ENCODE peak calls at places on chromosomes 7 and 10, in eight cellular contexts. P, I, B, T, D, O, K and F are unnamed samples.

GRCh38 chr10:69056129-69056528 is 31.8 kb upstream of the SRGN start:
- DNase-seq in P (peak), I (no peak), B (peak), T (no peak), D (no peak), O (no peak), K (no peak), F (no peak)

GRCh38 chr10:59958882-59959281 is 52.5 kb upstream of the CCDC6 start:
- DNase-seq in P (no peak), I (no peak), B (no peak), T (no peak), D (no peak), O (no peak), K (no peak), F (no peak)

GRCh38 chr7:3200504-3200903 is 100.5 kb upstream of the SDK1 start:
- DNase-seq in P (peak), I (no peak), B (no peak), T (no peak), D (peak), O (no peak), K (peak), F (peak)

GRCh38 chr7:132654150-132654549 is 77.9 kb upstream of the PLXNA4 start:
- DNase-seq in P (peak), I (no peak), B (no peak), T (no peak), D (peak), O (no peak), K (no peak), F (no peak)

GRCh38 chr10:117543245-117543998 is 876 bp downstream of the EMX2 start:
- DNase-seq in P (peak), I (no peak), B (no peak), T (no peak), D (no peak), O (no peak), K (no peak), F (no peak)

GRCh38 chr7:106883627-106884026 is 18.5 kb downstream of the PIK3CG start:
- DNase-seq in P (no peak), I (no peak), B (no peak), T (no peak), D (no peak), O (no peak), K (no peak), F (no peak)

GRCh38 chr10:80497187-80498038 is 40.3 kb upstream of the SH2D4B start:
- DNase-seq in P (peak), I (peak), B (no peak), T (no peak), D (no peak), O (no peak), K (peak), F (peak)

GRCh38 chr7:128045766-128046165 is 14.5 kb upstream of the LRRC4 start:
- DNase-seq in P (peak), I (no peak), B (no peak), T (no peak), D (no peak), O (no peak), K (peak), F (no peak)

GRCh38 chr10:61643316-61643751 is 19.4 kb upstream of the CABCOCO1 start:
- DNase-seq in P (peak), I (no peak), B (no peak), T (no peak), D (no peak), O (no peak), K (peak), F (no peak)

GRCh38 chr7:120272896-120273475 is at the start of gene KCND2:
- DNase-seq in P (peak), I (no peak), B (peak), T (no peak), D (no peak), O (no peak), K (no peak), F (no peak)

GRCh38 chr7:27031289-27032172 is 64.3 kb downstream of the HOXA1 start:
- DNase-seq in P (peak), I (no peak), B (no peak), T (no peak), D (no peak), O (peak), K (peak), F (peak)

GRCh38 chr10:90344226-90344625 is 513.6 kb downstream of the HTR7 start:
- DNase-seq in P (no peak), I (no peak), B (no peak), T (no peak), D (no peak), O (no peak), K (no peak), F (no peak)

GRCh38 chr10:30435068-30435422 is 1.1 kb downstream of the MAP3K8 start:
- DNase-seq in P (peak), I (peak), B (no peak), T (no peak), D (peak), O (no peak), K (peak), F (no peak)

GRCh38 chr7:117673839-117674238 is 194.0 kb downstream of the CFTR start:
- DNase-seq in P (peak), I (no peak), B (no peak), T (no peak), D (peak), O (no peak), K (peak), F (peak)

GRCh38 chr7:114793155-114793849 is 128.6 kb upstream of the MDFIC start:
- DNase-seq in P (no peak), I (no peak), B (no peak), T (no peak), D (no peak), O (no peak), K (no peak), F (no peak)

GRCh38 chr7:22931011-22931410 is 82.9 kb downstream of the HYCC1 start:
- DNase-seq in P (peak), I (no peak), B (no peak), T (no peak), D (no peak), O (no peak), K (no peak), F (no peak)

GRCh38 chr7:44978511-44979366 is at the start of gene MYO1G:
- DNase-seq in P (no peak), I (no peak), B (peak), T (no peak), D (no peak), O (no peak), K (no peak), F (peak)

GRCh38 chr7:5237286-5237685 is 45.5 kb upstream of the SLC29A4 start:
- DNase-seq in P (peak), I (peak), B (peak), T (no peak), D (no peak), O (no peak), K (peak), F (no peak)

GRCh38 chr10:72027498-72027897 is 60.9 kb downstream of the SPOCK2 start:
- DNase-seq in P (no peak), I (no peak), B (no peak), T (no peak), D (no peak), O (no peak), K (peak), F (peak)

GRCh38 chr10:90642136-90642535 is 215.7 kb downstream of the HTR7 start:
- DNase-seq in P (no peak), I (no peak), B (no peak), T (no peak), D (no peak), O (no peak), K (peak), F (no peak)

GRCh38 chr10:99444676-99445075 is 14.3 kb upstream of the GOT1 start:
- DNase-seq in P (no peak), I (no peak), B (no peak), T (no peak), D (no peak), O (no peak), K (no peak), F (no peak)

GRCh38 chr10:127797339-127797738 is 60.4 kb downstream of the FOXI2 start:
- DNase-seq in P (no peak), I (no peak), B (no peak), T (no peak), D (no peak), O (no peak), K (peak), F (peak)

GRCh38 chr7:96992624-96993452 is 12.5 kb upstream of the DLX6 start:
- DNase-seq in P (no peak), I (no peak), B (no peak), T (no peak), D (no peak), O (no peak), K (no peak), F (no peak)

GRCh38 chr10:113947138-113948011 is 92.9 kb downstream of the NHLRC2 start:
- DNase-seq in P (no peak), I (no peak), B (no peak), T (no peak), D (peak), O (no peak), K (no peak), F (peak)

GRCh38 chr10:97540669-97541500 is 31.7 kb upstream of the ANKRD2 start:
- DNase-seq in P (peak), I (no peak), B (no peak), T (no peak), D (no peak), O (no peak), K (no peak), F (no peak)

GRCh38 chr10:132213917-132214316 is 27.2 kb downstream of the DPYSL4 start:
- DNase-seq in P (no peak), I (no peak), B (no peak), T (no peak), D (no peak), O (no peak), K (no peak), F (no peak)

GRCh38 chr10:121525276-121526039 is 72.8 kb downstream of the FGFR2 start:
- DNase-seq in P (no peak), I (no peak), B (no peak), T (no peak), D (no peak), O (no peak), K (no peak), F (peak)
- H3K27ac ChIP-seq in P (no peak), I (peak), B (no peak), T (no peak), D (no peak), O (no peak), K (no peak), F (no peak)

DNA sequence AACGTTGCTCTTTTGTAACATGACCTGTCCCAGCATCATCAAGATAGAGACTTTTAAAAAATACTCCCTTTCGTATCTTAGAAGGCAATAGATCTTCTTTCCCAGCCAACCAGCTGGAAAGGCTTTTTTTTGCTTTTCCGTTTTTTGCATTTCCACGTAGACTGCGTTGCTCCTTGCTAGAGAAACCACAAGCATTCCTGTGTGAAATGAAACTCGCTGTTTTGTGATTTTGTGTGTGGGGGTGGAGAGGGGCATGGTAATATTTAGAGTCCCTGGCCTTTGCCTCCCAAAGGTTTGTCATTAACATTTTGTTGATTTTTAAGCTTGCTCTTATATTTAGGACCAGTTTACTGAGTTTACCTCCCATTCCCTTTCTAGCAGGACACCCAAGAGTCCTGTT is 243.5 kb downstream of the BICC1 start:
- DNase-seq in P (peak), I (no peak), B (no peak), T (no peak), D (no peak), O (peak), K (peak), F (no peak)
- H3K4me3 ChIP-seq in P (peak), I (peak), B (no peak), T (peak), D (peak), O (peak), K (peak), F (no peak)

GRCh38 chr10:36670616-36671402 is 454.6 kb upstream of the ANKRD30A start:
- DNase-seq in P (peak), I (no peak), B (no peak), T (no peak), D (peak), O (no peak), K (peak), F (no peak)
- H3K27ac ChIP-seq in P (peak), I (peak), B (no peak), T (peak), D (peak), O (no peak), K (peak), F (no peak)

DNA sequence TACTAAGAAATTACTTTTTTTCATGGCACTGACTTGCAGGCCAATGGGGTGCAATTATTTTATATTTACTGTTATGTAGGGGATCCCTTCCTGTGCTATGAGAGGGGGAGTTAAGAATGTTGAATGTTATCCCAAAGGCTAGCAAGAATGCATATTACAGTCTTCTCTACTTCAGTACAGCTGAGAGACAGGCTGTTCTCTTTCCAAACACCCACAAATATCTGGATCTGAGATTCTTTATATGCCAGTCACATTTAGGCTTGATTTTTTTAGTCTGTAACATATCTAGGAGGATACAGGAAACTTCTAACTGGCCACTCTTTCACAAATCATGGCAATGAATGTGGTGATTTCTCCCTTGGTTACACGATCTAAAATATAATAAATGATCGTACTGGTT is 266.4 kb upstream of the FZD8 start:
- DNase-seq in P (peak), I (no peak), B (no peak), T (no peak), D (no peak), O (no peak), K (peak), F (no peak)
- H3K4me3 ChIP-seq in P (no peak), I (no peak), B (no peak), T (no peak), D (no peak), O (no peak), K (no peak), F (no peak)

DNA sequence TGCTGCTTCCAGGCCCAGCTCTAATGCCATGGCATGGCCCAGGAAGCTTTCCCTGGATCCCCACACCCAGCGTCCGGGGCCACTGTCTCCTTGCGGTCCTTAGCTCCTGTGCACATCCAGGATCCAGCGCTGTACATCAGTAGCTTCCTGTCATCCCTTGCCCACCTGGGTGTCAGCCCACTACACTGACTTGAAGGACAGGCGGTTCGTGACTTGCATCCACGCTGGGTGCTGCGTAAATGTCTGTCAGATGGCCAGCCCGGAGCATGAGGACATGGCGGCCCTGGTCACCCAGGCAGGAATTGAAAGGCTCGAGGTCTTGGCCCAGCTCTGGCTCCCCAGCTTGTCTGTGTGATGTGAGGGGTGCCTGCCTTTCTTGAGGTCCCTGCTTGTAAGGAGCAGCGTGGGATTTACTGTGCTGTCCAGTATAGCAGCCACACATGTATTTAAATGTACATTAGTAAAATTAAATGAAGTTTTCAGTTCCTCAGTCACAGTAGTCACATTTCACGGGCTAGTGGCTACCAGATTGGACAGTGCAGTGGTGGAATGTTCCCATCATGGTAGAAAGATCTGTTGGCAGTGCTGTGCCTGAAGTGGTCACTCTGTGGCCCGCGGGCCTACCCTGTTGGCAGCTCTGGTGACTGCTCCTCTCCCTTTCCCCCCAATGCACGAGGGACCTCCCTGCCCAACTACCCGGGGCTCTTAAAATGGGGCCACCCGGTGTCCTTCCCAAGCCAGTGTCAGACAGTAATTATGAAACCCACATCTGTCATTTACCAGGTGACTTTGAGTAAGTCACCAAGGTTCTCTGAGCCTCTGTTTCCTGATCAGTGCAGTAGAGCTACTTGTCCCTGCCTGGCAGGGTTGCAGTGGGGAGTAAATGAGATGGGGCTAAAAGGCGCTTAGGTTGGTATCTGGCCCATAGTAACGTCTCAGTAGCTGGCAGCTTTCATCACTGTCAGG is 97.8 kb upstream of the PPIF start:
- DNase-seq in P (no peak), I (no peak), B (peak), T (no peak), D (no peak), O (no peak), K (no peak), F (no peak)
- H3K27ac ChIP-seq in P (no peak), I (peak), B (peak), T (peak), D (no peak), O (no peak), K (no peak), F (no peak)

GRCh38 chr10:16789765-16790164 is 27.5 kb downstream of the RSU1 start:
- DNase-seq in P (no peak), I (no peak), B (no peak), T (no peak), D (no peak), O (no peak), K (no peak), F (no peak)
- H3K4me3 ChIP-seq in P (no peak), I (no peak), B (no peak), T (no peak), D (no peak), O (no peak), K (no peak), F (no peak)

GRCh38 chr7:16776053-16776452 is 22.5 kb downstream of the TSPAN13 start:
- DNase-seq in P (no peak), I (no peak), B (no peak), T (no peak), D (no peak), O (no peak), K (no peak), F (no peak)

GRCh38 chr7:16774986-16775385 is 21.4 kb downstream of the TSPAN13 start:
- DNase-seq in P (no peak), I (no peak), B (no peak), T (no peak), D (no peak), O (no peak), K (no peak), F (no peak)

GRCh38 chr7:16774294-16774693 is 20.7 kb downstream of the TSPAN13 start:
- DNase-seq in P (no peak), I (no peak), B (no peak), T (no peak), D (no peak), O (no peak), K (no peak), F (no peak)

GRCh38 chr7:16773884-16774283 is 20.3 kb downstream of the TSPAN13 start:
- DNase-seq in P (no peak), I (no peak), B (no peak), T (no peak), D (no peak), O (no peak), K (no peak), F (no peak)

DNA sequence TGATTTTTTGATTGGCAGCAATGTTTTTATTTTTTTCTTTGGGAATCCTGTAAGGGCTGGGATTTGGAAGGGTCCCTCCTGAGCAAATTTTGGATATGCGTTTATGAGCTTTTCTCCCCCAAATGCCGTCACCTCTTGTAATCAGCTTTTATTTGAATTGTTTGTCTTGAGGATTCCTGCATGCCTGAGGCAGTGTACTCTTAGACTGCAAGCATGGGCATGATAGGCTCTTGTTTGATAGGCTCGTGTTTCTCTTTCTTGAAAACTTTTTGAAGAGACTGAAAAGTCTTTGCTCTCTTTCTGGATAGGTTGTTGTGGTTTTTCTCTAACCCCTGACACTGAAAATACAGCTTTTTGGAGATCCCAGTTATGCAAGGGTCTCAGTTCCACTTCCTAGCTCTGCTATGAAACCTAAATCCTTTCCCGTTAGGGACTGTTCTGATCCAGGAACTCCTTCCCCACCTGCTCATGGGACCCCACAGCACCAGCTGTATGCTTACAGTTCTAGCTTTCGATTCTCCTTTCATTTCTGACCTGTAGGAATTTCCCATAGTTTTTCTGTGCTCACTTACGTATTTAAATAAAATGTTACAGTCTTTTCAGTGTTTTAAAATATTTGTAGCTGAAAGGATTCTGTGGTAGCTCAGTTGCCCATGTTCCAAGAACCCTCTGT is 17.2 kb downstream of the TSPAN13 start:
- DNase-seq in P (no peak), I (no peak), B (no peak), T (no peak), D (no peak), O (no peak), K (no peak), F (no peak)
- H3K27ac ChIP-seq in P (no peak), I (no peak), B (no peak), T (no peak), D (no peak), O (no peak), K (no peak), F (no peak)

DNA sequence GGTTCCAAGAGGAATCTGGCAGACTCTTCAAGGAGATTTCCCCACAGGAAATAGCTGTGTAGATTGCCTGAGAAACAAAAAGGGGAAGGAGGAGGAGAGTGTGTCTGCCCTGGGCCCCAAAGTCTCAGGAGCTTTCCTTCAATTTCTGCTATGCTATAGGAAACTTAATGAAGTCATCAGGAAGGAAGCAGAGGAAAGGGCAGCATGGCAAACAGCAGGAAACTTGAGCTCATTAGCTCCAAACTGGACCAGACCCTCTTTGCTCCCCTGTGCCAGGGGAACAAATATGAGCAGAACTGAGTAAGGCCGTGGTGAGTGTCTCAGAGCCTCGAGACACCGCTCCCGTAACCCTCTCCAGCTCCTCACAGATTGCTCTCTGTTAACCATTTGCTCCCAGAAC is 4.8 kb upstream of the KCNIP2 start:
- DNase-seq in P (no peak), I (no peak), B (no peak), T (no peak), D (no peak), O (no peak), K (no peak), F (no peak)
- H3K4me3 ChIP-seq in P (no peak), I (no peak), B (no peak), T (no peak), D (no peak), O (no peak), K (no peak), F (no peak)